ENCODE peak calls at places on chromosomes 13 and 19, in four cellular contexts. One of them, this sample, is unnamed.

GRCh38 chr13:75636339-75637095 is 387 bp downstream of the LMO7 start:
- DNase-seq in natural killer cell: peak
- DNase-seq in ELF-1: peak
- DNase-seq in fibroblast of the aortic adventitia: peak
- DNase-seq in this sample: no peak

GRCh38 chr19:49712397-49712859 is 21.5 kb downstream of the CPT1C start:
- DNase-seq in fibroblast of the aortic adventitia: peak
- DNase-seq in ELF-1: peak
- DNase-seq in natural killer cell: no peak
- DNase-seq in this sample: no peak

GRCh38 chr19:44142014-44142523 is 715 bp downstream of the ZNF234 start:
- DNase-seq in natural killer cell: no peak
- DNase-seq in ELF-1: no peak
- DNase-seq in fibroblast of the aortic adventitia: peak
- DNase-seq in this sample: no peak

GRCh38 chr13:41941174-41941573 is 19.7 kb downstream of the VWA8 start:
- DNase-seq in fibroblast of the aortic adventitia: no peak
- DNase-seq in natural killer cell: no peak
- DNase-seq in ELF-1: no peak
- DNase-seq in this sample: no peak

GRCh38 chr13:113005076-113005865 is 36.3 kb downstream of the MCF2L start:
- DNase-seq in ELF-1: no peak
- DNase-seq in fibroblast of the aortic adventitia: no peak
- DNase-seq in natural killer cell: peak
- DNase-seq in this sample: no peak

GRCh38 chr13:39144391-39144790 is 106.1 kb downstream of the NHLRC3 start:
- DNase-seq in fibroblast of the aortic adventitia: no peak
- DNase-seq in ELF-1: no peak
- DNase-seq in natural killer cell: no peak
- DNase-seq in this sample: no peak

GRCh38 chr13:31018511-31018910 is 86.1 kb downstream of the TEX26 start:
- DNase-seq in ELF-1: no peak
- DNase-seq in fibroblast of the aortic adventitia: no peak
- DNase-seq in natural killer cell: no peak
- DNase-seq in this sample: no peak

GRCh38 chr13:19152403-19152802 is 29.2 kb downstream of the TUBA3C start:
- DNase-seq in natural killer cell: no peak
- DNase-seq in ELF-1: no peak
- DNase-seq in fibroblast of the aortic adventitia: no peak
- DNase-seq in this sample: no peak

This sample was measured in RWPE2.